ENCODE peak calls at places on chromosome 21, in four cellular contexts. L is CD8-positive, alpha-beta T cell; W is H9; K is transverse colon. O is an unnamed sample.
A peak's percentile ranks its signal among the peaks of the same experiment; 100 is the strongest.

GRCh38 chr21:36159356-36159921 is 2.8 kb downstream of the DOP1B start:
- DNase-seq in L (no peak), W (no peak), K (peak; percentile 74), O (no peak)

GRCh38 chr21:45819478-45820170 is 161.9 kb upstream of the COL6A1 start:
- DNase-seq in L (no peak), W (no peak), K (no peak), O (no peak)

GRCh38 chr21:36260030-36260787 is 59.8 kb upstream of the MORC3 start:
- DNase-seq in L (peak; percentile 19), W (no peak), K (peak; percentile 41), O (no peak)

GRCh38 chr21:45074048-45074817 is at the start of gene ADARB1:
- DNase-seq in L (peak; percentile 42), W (peak; percentile 76), K (peak; percentile 57), O (peak; percentile 58)

GRCh38 chr21:36347278-36347961 is 27.4 kb downstream of the MORC3 start:
- DNase-seq in L (no peak), W (no peak), K (no peak), O (no peak)

GRCh38 chr21:33378081-33378480 is 25.1 kb upstream of the IFNGR2 start:
- DNase-seq in L (no peak), W (no peak), K (no peak), O (no peak)

GRCh38 chr21:45467221-45467779 is 62.3 kb downstream of the COL18A1 start:
- DNase-seq in L (no peak), W (no peak), K (no peak), O (no peak)

GRCh38 chr21:33789697-33790096 is 125.9 kb downstream of the ATP5PO start:
- DNase-seq in L (no peak), W (no peak), K (no peak), O (no peak)

GRCh38 chr21:45508607-45509565 is 33.4 kb downstream of the SLC19A1 start:
- DNase-seq in L (no peak), W (no peak), K (no peak), O (no peak)

GRCh38 chr21:44496900-44497550 is 41.7 kb downstream of the LRRC3 start:
- DNase-seq in L (no peak), W (no peak), K (no peak), O (no peak)

GRCh38 chr21:44734841-44735240 is 23.5 kb upstream of the TSPEAR start:
- DNase-seq in L (no peak), W (peak; percentile 20), K (no peak), O (no peak)

GRCh38 chr21:45401054-45401518 is 3.9 kb upstream of the COL18A1 start:
- DNase-seq in L (no peak), W (no peak), K (no peak), O (no peak)

GRCh38 chr21:33355996-33356395 is 31.2 kb downstream of the IFNAR1 start:
- DNase-seq in L (no peak), W (no peak), K (no peak), O (no peak)

GRCh38 chr21:36323032-36323431 is 3.0 kb downstream of the MORC3 start:
- DNase-seq in L (no peak), W (no peak), K (no peak), O (no peak)

GRCh38 chr21:34523019-34523418 is 11.0 kb upstream of the KCNE1 start:
- DNase-seq in L (no peak), W (no peak), K (peak; percentile 55), O (no peak)

GRCh38 chr21:42844411-42845113 is 34.8 kb downstream of the WDR4 start:
- DNase-seq in L (no peak), W (peak; percentile 18), K (no peak), O (no peak)

GRCh38 chr21:36847189-36847588 is 119.3 kb downstream of the HLCS start:
- DNase-seq in L (no peak), W (no peak), K (no peak), O (no peak)

GRCh38 chr21:36606983-36607325 is 92.0 kb upstream of the SIM2 start:
- DNase-seq in L (no peak), W (no peak), K (no peak), O (no peak)

GRCh38 chr21:29928537-29928936 is 11.3 kb downstream of the GRIK1 start:
- DNase-seq in L (no peak), W (no peak), K (no peak), O (no peak)

GRCh38 chr21:16570196-16570595 is 840.4 kb downstream of the USP25 start:
- DNase-seq in L (no peak), W (no peak), K (no peak), O (no peak)

GRCh38 chr21:44880762-44881585 is 7.5 kb upstream of the PTTG1IP start:
- DNase-seq in L (no peak), W (no peak), K (no peak), O (no peak)

GRCh38 chr21:45990741-45991605 is 9.4 kb downstream of the COL6A1 start:
- DNase-seq in L (no peak), W (no peak), K (peak; percentile 9), O (peak; percentile 10)

GRCh38 chr21:30718239-30718909 is at the start of gene KRTAP21-3:
- DNase-seq in L (no peak), W (no peak), K (no peak), O (no peak)

GRCh38 chr21:37028579-37028978 is 22.1 kb downstream of the RIPPLY3 start:
- DNase-seq in L (no peak), W (no peak), K (no peak), O (no peak)

GRCh38 chr21:15730484-15731242 is 881 bp downstream of the USP25 start:
- DNase-seq in L (no peak), W (no peak), K (no peak), O (no peak)

GRCh38 chr21:46017695-46018094 is 36.1 kb downstream of the COL6A1 start:
- DNase-seq in L (no peak), W (no peak), K (no peak), O (no peak)

GRCh38 chr21:42525676-42526378 is 12.2 kb downstream of the SLC37A1 start:
- DNase-seq in L (no peak), W (no peak), K (no peak), O (no peak)

GRCh38 chr21:36854391-36854790 is 112.1 kb downstream of the HLCS start:
- DNase-seq in L (no peak), W (peak; percentile 66), K (peak; percentile 25), O (no peak)

GRCh38 chr21:35335951-35336446 is 286.9 kb upstream of the RUNX1 start:
- DNase-seq in L (no peak), W (no peak), K (no peak), O (no peak)

GRCh38 chr21:41282412-41282811 is 34.2 kb upstream of the FAM3B start:
- DNase-seq in L (no peak), W (no peak), K (no peak), O (no peak)

GRCh38 chr21:41283211-41283818 is 33.3 kb upstream of the FAM3B start:
- DNase-seq in L (peak; percentile 15), W (peak; percentile 45), K (peak; percentile 50), O (no peak)

GRCh38 chr21:41280115-41280919 is 36.3 kb upstream of the FAM3B start:
- DNase-seq in L (no peak), W (no peak), K (no peak), O (no peak)
- H3K9me3 ChIP-seq in L (no peaks in the 10 kb centered on the region), W (no peaks in the 10 kb centered on the region), K (no peaks in the 10 kb centered on the region), O (no peaks in the 10 kb centered on the region)

DNA sequence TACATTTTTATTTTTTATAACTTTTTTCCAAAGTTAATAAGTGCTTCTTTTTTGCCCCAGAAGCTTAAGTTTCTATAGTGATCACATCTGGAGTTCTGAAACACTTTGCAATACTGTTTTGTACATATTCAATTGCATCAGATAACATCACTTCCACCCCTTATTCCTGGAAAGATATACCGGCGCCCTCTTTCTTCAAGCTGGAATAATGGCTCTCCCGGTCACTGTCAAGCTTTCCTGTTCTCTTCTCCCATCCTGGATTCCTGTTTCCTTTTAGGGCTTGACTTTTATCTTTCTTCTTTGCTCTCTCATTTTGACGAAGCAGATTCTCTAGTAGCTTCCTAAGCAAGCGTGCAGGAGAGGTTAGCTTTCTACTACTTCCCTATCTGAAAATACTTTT is 1866.8 kb downstream of the MRPL39 start:
- DNase-seq in L (no peak), W (no peak), K (no peak), O (no peak)
- H3K9me3 ChIP-seq in L (no peaks in the 10 kb centered on the region), W (no peaks in the 10 kb centered on the region), K (no peaks in the 10 kb centered on the region), O (no peaks in the 10 kb centered on the region)

DNA sequence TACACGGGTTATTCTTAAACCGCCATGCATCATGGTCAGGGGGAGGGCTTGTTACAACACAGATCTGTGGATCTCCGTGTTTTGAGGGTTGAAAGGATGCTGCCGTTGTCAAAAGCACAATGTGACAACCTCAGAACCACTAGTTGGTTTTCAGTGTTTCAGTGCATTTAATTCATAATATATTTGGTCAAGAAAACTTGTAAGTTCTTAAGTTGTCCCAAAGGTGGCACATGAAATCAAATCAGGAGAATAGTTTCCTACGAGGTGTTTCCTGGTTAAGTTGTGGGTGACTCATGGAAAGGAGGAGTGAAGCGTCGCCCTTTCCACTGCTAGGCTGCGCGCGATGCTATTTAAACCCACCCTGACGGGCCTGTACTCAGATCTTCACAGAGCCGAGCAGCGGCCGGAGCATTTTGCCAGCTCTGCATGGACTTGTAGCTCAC is 1531.5 kb upstream of the TPTE start:
- DNase-seq in L (no peak), W (no peak), K (no peak), O (no peak)
- H3K9me3 ChIP-seq in L (no peaks in the 10 kb centered on the region), W (peaks cover 65% of the 10 kb centered on the region), K (peaks cover 11% of the 10 kb centered on the region), O (peaks cover 4% of the 10 kb centered on the region)

DNA sequence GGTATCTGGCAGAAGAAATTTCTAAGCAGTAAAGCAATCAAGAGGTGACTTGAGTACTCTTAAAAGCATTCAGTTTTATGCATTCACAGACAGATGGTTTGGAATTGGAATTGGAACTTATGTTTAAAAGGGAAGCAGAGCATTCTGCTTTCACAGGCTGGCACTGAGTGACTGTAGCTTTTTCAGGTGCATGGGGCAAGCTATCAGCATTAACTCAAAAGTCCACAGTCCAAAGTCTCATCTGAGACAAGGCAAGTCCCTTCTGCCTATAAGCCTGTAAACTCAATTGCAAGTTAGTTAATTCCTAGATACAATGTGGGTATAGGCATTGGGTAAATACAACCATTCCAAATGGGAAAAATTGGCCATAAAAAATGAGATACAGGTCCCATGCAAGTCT is 1620.3 kb downstream of the MRPL39 start:
- DNase-seq in L (no peak), W (no peak), K (no peak), O (no peak)
- H3K9me3 ChIP-seq in L (no peaks in the 10 kb centered on the region), W (no peaks in the 10 kb centered on the region), K (no peaks in the 10 kb centered on the region), O (no peaks in the 10 kb centered on the region)

GRCh38 chr21:28442624-28443023 is 550.1 kb downstream of the LTN1 start:
- DNase-seq in L (no peak), W (no peak), K (no peak), O (no peak)
- H3K9me3 ChIP-seq in L (no peaks in the 10 kb centered on the region), W (no peaks in the 10 kb centered on the region), K (no peaks in the 10 kb centered on the region), O (no peaks in the 10 kb centered on the region)

DNA sequence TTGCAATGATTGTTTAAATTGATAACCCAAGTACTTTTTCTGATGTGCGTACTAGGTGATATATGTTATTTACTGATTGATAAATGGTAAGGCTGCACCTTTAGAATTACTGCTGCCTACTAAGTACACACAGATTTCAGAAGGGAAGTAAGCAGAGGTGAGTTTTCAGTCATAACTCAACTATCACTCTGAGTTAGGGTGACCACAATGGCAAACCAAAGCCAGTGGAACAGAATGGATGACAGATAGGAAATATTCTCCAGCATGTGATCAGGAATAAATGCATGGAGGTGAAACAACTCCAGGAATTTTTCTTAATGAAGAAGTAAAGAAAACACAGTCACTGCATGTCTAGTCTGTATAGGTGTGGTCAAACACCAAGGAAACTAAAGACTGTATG is 7.5 kb upstream of the KCNJ15 start:
- DNase-seq in L (no peak), W (no peak), K (no peak), O (no peak)
- H3K9me3 ChIP-seq in L (no peaks in the 10 kb centered on the region), W (no peaks in the 10 kb centered on the region), K (no peaks in the 10 kb centered on the region), O (no peaks in the 10 kb centered on the region)

DNA sequence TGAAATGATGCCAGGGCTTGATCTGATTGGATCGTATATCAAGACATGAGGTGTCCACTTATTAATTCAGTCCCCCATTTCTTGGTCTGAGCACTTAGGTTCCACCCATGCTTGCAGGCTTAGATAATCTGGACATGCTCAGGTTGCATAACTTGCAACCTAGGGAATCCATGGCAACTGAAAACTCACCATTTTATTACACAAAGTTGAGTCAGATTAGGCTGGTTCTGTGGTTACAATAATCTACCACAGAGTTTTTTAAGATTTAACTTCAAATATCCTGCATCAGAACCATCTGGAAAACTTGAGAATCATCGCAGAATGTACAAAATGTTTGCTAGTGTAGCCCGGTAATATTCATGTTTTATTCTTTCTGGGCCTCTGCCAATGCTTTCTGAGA is 707.1 kb upstream of the ADAMTS5 start:
- DNase-seq in L (no peak), W (no peak), K (no peak), O (no peak)
- H3K9me3 ChIP-seq in L (no peaks in the 10 kb centered on the region), W (no peaks in the 10 kb centered on the region), K (no peaks in the 10 kb centered on the region), O (no peaks in the 10 kb centered on the region)